ENCODE peak calls at places on chromosomes 11 and 22, in ten cellular contexts. Z, O, P, F, Y, I, V, A, X and B are unnamed samples.

GRCh38 chr11:17515443-17516176 is 28.6 kb downstream of the USH1C start:
- DNase-seq in Y (no peak), O (no peak), Z (no peak), P (no peak), A (no peak), I (no peak), V (no peak), F (no peak), X (no peak), B (no peak)

GRCh38 chr11:109697140-109697843 is 275.3 kb downstream of the C11orf87 start:
- DNase-seq in F (no peak), P (no peak), Y (peak), V (peak), Z (peak), A (peak), X (no peak), I (no peak), O (peak), B (no peak)

GRCh38 chr11:118715837-118716260 is 36.4 kb upstream of the TREH start:
- DNase-seq in Y (no peak), P (no peak), V (no peak), F (peak), I (no peak), Z (no peak), A (no peak), X (no peak), O (no peak), B (no peak)

GRCh38 chr22:32794449-32795213 is 6.9 kb upstream of the TIMP3 start:
- DNase-seq in I (no peak), Y (no peak), A (no peak), V (no peak), Z (no peak), P (no peak), X (no peak), O (peak), F (no peak), B (no peak)

GRCh38 chr11:80297808-80298460 is 857.1 kb upstream of the TENM4 start:
- DNase-seq in X (no peak), Z (no peak), I (peak), V (no peak), Y (no peak), F (no peak), O (no peak), P (no peak), A (peak), B (no peak)

GRCh38 chr22:27863001-27863400 is 56.1 kb downstream of the PITPNB start:
- DNase-seq in I (no peak), V (no peak), F (no peak), P (no peak), Z (no peak), O (no peak), A (no peak), Y (no peak), X (no peak), B (no peak)

GRCh38 chr22:27970596-27971220 is 51.7 kb upstream of the PITPNB start:
- DNase-seq in Z (no peak), X (no peak), Y (no peak), F (no peak), I (peak), O (no peak), A (no peak), V (no peak), P (no peak), B (no peak)

GRCh38 chr11:494761-495536 is 12.1 kb downstream of the RNH1 start:
- DNase-seq in O (no peak), Z (no peak), Y (no peak), P (no peak), F (no peak), I (no peak), V (no peak), A (no peak), X (no peak), B (no peak)

GRCh38 chr11:35042265-35042664 is 96.7 kb upstream of the CD44 start:
- DNase-seq in P (no peak), I (no peak), V (no peak), O (no peak), Z (no peak), A (no peak), Y (no peak), F (no peak), X (no peak), B (no peak)

GRCh38 chr22:27839261-27839660 is 37.7 kb upstream of the MN1 start:
- DNase-seq in I (no peak), X (no peak), O (no peak), Y (no peak), A (no peak), Z (no peak), V (no peak), P (no peak), F (no peak), B (no peak)

GRCh38 chr11:117319214-117319840 is 3.3 kb upstream of the BACE1 start:
- DNase-seq in A (no peak), O (no peak), Z (no peak), V (no peak), Y (no peak), F (no peak), I (no peak), P (no peak), X (no peak), B (no peak)

GRCh38 chr11:126878892-126879291 is 121.7 kb downstream of the KIRREL3 start:
- DNase-seq in V (no peak), F (no peak), X (no peak), Y (no peak), O (no peak), P (no peak), A (no peak), I (no peak), Z (no peak), B (no peak)

GRCh38 chr11:101096036-101096704 is 33.4 kb downstream of the PGR start:
- DNase-seq in Z (no peak), I (no peak), O (no peak), X (no peak), Y (no peak), P (peak), F (no peak), A (no peak), V (no peak), B (peak)

GRCh38 chr22:44205713-44206645 is 25.3 kb downstream of the PARVG start:
- DNase-seq in O (no peak), A (no peak), I (no peak), F (peak), Z (no peak), V (no peak), P (no peak), X (no peak), Y (no peak), B (no peak)

GRCh38 chr22:20673341-20674195 is 100.3 kb upstream of the SERPIND1 start:
- DNase-seq in A (no peak), I (no peak), F (no peak), O (no peak), V (no peak), P (no peak), Z (no peak), X (no peak), Y (no peak), B (no peak)

GRCh38 chr22:29825578-29825977 is 12.5 kb downstream of the ASCC2 start:
- DNase-seq in I (no peak), O (no peak), V (no peak), A (no peak), P (no peak), Z (no peak), F (no peak), X (no peak), Y (no peak), B (no peak)

GRCh38 chr22:50112151-50113118 is 22.6 kb downstream of the MOV10L1 start:
- DNase-seq in X (no peak), V (no peak), O (no peak), F (peak), Y (no peak), Z (no peak), I (peak), A (peak), P (peak), B (no peak)

GRCh38 chr11:14384338-14384737 is 25.4 kb upstream of the RRAS2 start:
- DNase-seq in I (no peak), F (no peak), Y (no peak), X (no peak), P (no peak), Z (no peak), A (no peak), O (no peak), V (no peak), B (no peak)

GRCh38 chr11:128904872-128905344 is 13.8 kb downstream of the KCNJ5 start:
- DNase-seq in O (no peak), Z (peak), Y (no peak), X (peak), V (no peak), F (peak), A (no peak), P (no peak), I (no peak), B (peak)

GRCh38 chr11:123020968-123021367 is 39.3 kb upstream of the BSX start:
- DNase-seq in Y (peak), V (peak), X (peak), P (no peak), I (peak), Z (peak), A (peak), F (no peak), O (peak), B (no peak)

GRCh38 chr11:8597182-8597581 is 3.2 kb upstream of the STK33 start:
- DNase-seq in P (no peak), X (no peak), A (no peak), Y (peak), F (no peak), Z (no peak), O (no peak), I (no peak), V (no peak), B (no peak)